ENCODE peak calls at places on chromosomes 12 and 14, in ten cellular contexts. One of them, this sample, is unnamed.

GRCh38 chr14:91453744-91454143 is 36.1 kb upstream of the CCDC88C start:
- DNase-seq in Panc1: no peak
- DNase-seq in RWPE1: no peak
- DNase-seq in kidney epithelial cell: no peak
- DNase-seq in HepG2: no peak
- DNase-seq in right atrium auricular region: no peak
- DNase-seq in progenitor cell of endocrine pancreas: no peak
- DNase-seq in esophagus squamous epithelium: no peak
- DNase-seq in type B pancreatic cell: no peak
- DNase-seq in nephron progenitor cell: no peak
- DNase-seq in this sample: no peak

GRCh38 chr12:63967358-63967757 is 122.9 kb downstream of the SRGAP1 start:
- DNase-seq in Panc1: no peak
- DNase-seq in RWPE1: peak
- DNase-seq in kidney epithelial cell: no peak
- DNase-seq in HepG2: no peak
- DNase-seq in right atrium auricular region: no peak
- DNase-seq in progenitor cell of endocrine pancreas: no peak
- DNase-seq in esophagus squamous epithelium: no peak
- DNase-seq in type B pancreatic cell: no peak
- DNase-seq in nephron progenitor cell: no peak
- DNase-seq in this sample: no peak

GRCh38 chr12:90978117-90978770 is 23.3 kb upstream of the CCER1 start:
- DNase-seq in Panc1: no peak
- DNase-seq in RWPE1: peak
- DNase-seq in kidney epithelial cell: peak
- DNase-seq in HepG2: peak
- DNase-seq in right atrium auricular region: no peak
- DNase-seq in progenitor cell of endocrine pancreas: no peak
- DNase-seq in esophagus squamous epithelium: no peak
- DNase-seq in type B pancreatic cell: no peak
- DNase-seq in nephron progenitor cell: no peak
- DNase-seq in this sample: no peak

GRCh38 chr14:64680013-64680674 is 24.1 kb upstream of the PLEKHG3 start:
- DNase-seq in Panc1: no peak
- DNase-seq in RWPE1: peak
- DNase-seq in kidney epithelial cell: peak
- DNase-seq in HepG2: no peak
- DNase-seq in right atrium auricular region: no peak
- DNase-seq in progenitor cell of endocrine pancreas: no peak
- DNase-seq in esophagus squamous epithelium: no peak
- DNase-seq in type B pancreatic cell: no peak
- DNase-seq in nephron progenitor cell: peak
- DNase-seq in this sample: no peak

GRCh38 chr12:1544991-1545700 is 49.2 kb downstream of the FBXL14 start:
- DNase-seq in Panc1: no peak
- DNase-seq in RWPE1: no peak
- DNase-seq in kidney epithelial cell: no peak
- DNase-seq in HepG2: peak
- DNase-seq in right atrium auricular region: no peak
- DNase-seq in progenitor cell of endocrine pancreas: no peak
- DNase-seq in esophagus squamous epithelium: no peak
- DNase-seq in type B pancreatic cell: no peak
- DNase-seq in nephron progenitor cell: no peak
- DNase-seq in this sample: no peak

GRCh38 chr12:113333877-113334785 is 778 bp downstream of the SLC8B1 start:
- DNase-seq in Panc1: no peak
- DNase-seq in RWPE1: no peak
- DNase-seq in kidney epithelial cell: no peak
- DNase-seq in HepG2: no peak
- DNase-seq in right atrium auricular region: no peak
- DNase-seq in progenitor cell of endocrine pancreas: no peak
- DNase-seq in esophagus squamous epithelium: no peak
- DNase-seq in type B pancreatic cell: no peak
- DNase-seq in nephron progenitor cell: no peak
- DNase-seq in this sample: no peak

GRCh38 chr12:47975036-47975620 is 11.7 kb downstream of the TMEM106C start:
- DNase-seq in Panc1: no peak
- DNase-seq in RWPE1: no peak
- DNase-seq in kidney epithelial cell: no peak
- DNase-seq in HepG2: no peak
- DNase-seq in right atrium auricular region: no peak
- DNase-seq in progenitor cell of endocrine pancreas: no peak
- DNase-seq in esophagus squamous epithelium: no peak
- DNase-seq in type B pancreatic cell: no peak
- DNase-seq in nephron progenitor cell: no peak
- DNase-seq in this sample: no peak

GRCh38 chr14:70721542-70721941 is 79.8 kb downstream of the TTC9 start:
- DNase-seq in Panc1: no peak
- DNase-seq in RWPE1: no peak
- DNase-seq in kidney epithelial cell: peak
- DNase-seq in HepG2: peak
- DNase-seq in right atrium auricular region: no peak
- DNase-seq in progenitor cell of endocrine pancreas: no peak
- DNase-seq in esophagus squamous epithelium: no peak
- DNase-seq in type B pancreatic cell: no peak
- DNase-seq in nephron progenitor cell: no peak
- DNase-seq in this sample: no peak

GRCh38 chr14:89255852-89256251 is 161.2 kb downstream of the FOXN3 start:
- DNase-seq in Panc1: no peak
- DNase-seq in RWPE1: no peak
- DNase-seq in kidney epithelial cell: no peak
- DNase-seq in HepG2: no peak
- DNase-seq in right atrium auricular region: no peak
- DNase-seq in progenitor cell of endocrine pancreas: no peak
- DNase-seq in esophagus squamous epithelium: no peak
- DNase-seq in type B pancreatic cell: no peak
- DNase-seq in nephron progenitor cell: no peak
- DNase-seq in this sample: no peak

GRCh38 chr12:119613319-119613936 is 19.9 kb downstream of the TMEM233 start:
- DNase-seq in Panc1: peak
- DNase-seq in RWPE1: no peak
- DNase-seq in kidney epithelial cell: peak
- DNase-seq in HepG2: peak
- DNase-seq in right atrium auricular region: no peak
- DNase-seq in progenitor cell of endocrine pancreas: no peak
- DNase-seq in esophagus squamous epithelium: no peak
- DNase-seq in type B pancreatic cell: no peak
- DNase-seq in nephron progenitor cell: no peak
- DNase-seq in this sample: peak

GRCh38 chr12:52778833-52779232 is 1.7 kb upstream of the KRT76 start:
- DNase-seq in Panc1: no peak
- DNase-seq in RWPE1: no peak
- DNase-seq in kidney epithelial cell: no peak
- DNase-seq in HepG2: no peak
- DNase-seq in right atrium auricular region: no peak
- DNase-seq in progenitor cell of endocrine pancreas: no peak
- DNase-seq in esophagus squamous epithelium: no peak
- DNase-seq in type B pancreatic cell: no peak
- DNase-seq in nephron progenitor cell: no peak
- DNase-seq in this sample: no peak

GRCh38 chr14:100975668-100976067 is 72.1 kb upstream of the RTL1 start:
- DNase-seq in Panc1: no peak
- DNase-seq in RWPE1: peak
- DNase-seq in kidney epithelial cell: no peak
- DNase-seq in HepG2: no peak
- DNase-seq in right atrium auricular region: no peak
- DNase-seq in progenitor cell of endocrine pancreas: no peak
- DNase-seq in esophagus squamous epithelium: no peak
- DNase-seq in type B pancreatic cell: no peak
- DNase-seq in nephron progenitor cell: no peak
- DNase-seq in this sample: no peak

GRCh38 chr12:53984901-53985357 is at the start of gene HOXC10:
- DNase-seq in Panc1: peak
- DNase-seq in RWPE1: peak
- DNase-seq in kidney epithelial cell: peak
- DNase-seq in HepG2: peak
- DNase-seq in right atrium auricular region: peak
- DNase-seq in progenitor cell of endocrine pancreas: peak
- DNase-seq in esophagus squamous epithelium: peak
- DNase-seq in type B pancreatic cell: peak
- DNase-seq in nephron progenitor cell: peak
- DNase-seq in this sample: no peak

GRCh38 chr12:13390381-13390856 is 193.9 kb downstream of the EMP1 start:
- DNase-seq in Panc1: no peak
- DNase-seq in RWPE1: peak
- DNase-seq in kidney epithelial cell: peak
- DNase-seq in HepG2: no peak
- DNase-seq in right atrium auricular region: peak
- DNase-seq in progenitor cell of endocrine pancreas: peak
- DNase-seq in esophagus squamous epithelium: no peak
- DNase-seq in type B pancreatic cell: no peak
- DNase-seq in nephron progenitor cell: no peak
- DNase-seq in this sample: no peak

GRCh38 chr14:37078131-37078530 is 94.3 kb downstream of the SLC25A21 start:
- DNase-seq in Panc1: no peak
- DNase-seq in RWPE1: no peak
- DNase-seq in kidney epithelial cell: no peak
- DNase-seq in HepG2: no peak
- DNase-seq in right atrium auricular region: no peak
- DNase-seq in progenitor cell of endocrine pancreas: no peak
- DNase-seq in esophagus squamous epithelium: no peak
- DNase-seq in type B pancreatic cell: no peak
- DNase-seq in nephron progenitor cell: no peak
- DNase-seq in this sample: no peak

GRCh38 chr14:37081220-37081619 is 91.2 kb downstream of the SLC25A21 start:
- DNase-seq in Panc1: peak
- DNase-seq in RWPE1: peak
- DNase-seq in kidney epithelial cell: peak
- DNase-seq in HepG2: no peak
- DNase-seq in right atrium auricular region: no peak
- DNase-seq in progenitor cell of endocrine pancreas: no peak
- DNase-seq in esophagus squamous epithelium: no peak
- DNase-seq in type B pancreatic cell: no peak
- DNase-seq in nephron progenitor cell: no peak
- DNase-seq in this sample: no peak

GRCh38 chr14:37083599-37083998 is 88.8 kb downstream of the SLC25A21 start:
- DNase-seq in Panc1: no peak
- DNase-seq in RWPE1: no peak
- DNase-seq in kidney epithelial cell: no peak
- DNase-seq in HepG2: no peak
- DNase-seq in right atrium auricular region: no peak
- DNase-seq in progenitor cell of endocrine pancreas: no peak
- DNase-seq in esophagus squamous epithelium: no peak
- DNase-seq in type B pancreatic cell: no peak
- DNase-seq in nephron progenitor cell: no peak
- DNase-seq in this sample: no peak

GRCh38 chr14:37081856-37082255 is 90.5 kb downstream of the SLC25A21 start:
- DNase-seq in Panc1: no peak
- DNase-seq in RWPE1: no peak
- DNase-seq in kidney epithelial cell: no peak
- DNase-seq in HepG2: no peak
- DNase-seq in right atrium auricular region: no peak
- DNase-seq in progenitor cell of endocrine pancreas: no peak
- DNase-seq in esophagus squamous epithelium: no peak
- DNase-seq in type B pancreatic cell: no peak
- DNase-seq in nephron progenitor cell: no peak
- DNase-seq in this sample: no peak

GRCh38 chr14:37082431-37082830 is 90.0 kb downstream of the SLC25A21 start:
- DNase-seq in Panc1: no peak
- DNase-seq in RWPE1: no peak
- DNase-seq in kidney epithelial cell: no peak
- DNase-seq in HepG2: no peak
- DNase-seq in right atrium auricular region: no peak
- DNase-seq in progenitor cell of endocrine pancreas: no peak
- DNase-seq in esophagus squamous epithelium: no peak
- DNase-seq in type B pancreatic cell: no peak
- DNase-seq in nephron progenitor cell: no peak
- DNase-seq in this sample: no peak
- TF ChIP-seq CTCF in Panc1: no peak
- TF ChIP-seq CTCF in RWPE1: no peak
- TF ChIP-seq CTCF in kidney epithelial cell: no peak
- TF ChIP-seq CTCF in HepG2: no peak
- TF ChIP-seq CTCF in right atrium auricular region: no peak
- TF ChIP-seq CTCF in progenitor cell of endocrine pancreas: no peak
- TF ChIP-seq CTCF in esophagus squamous epithelium: no peak
- TF ChIP-seq CTCF in type B pancreatic cell: no peak
- TF ChIP-seq CTCF in nephron progenitor cell: no peak
- TF ChIP-seq CTCF in this sample: no peak

DNA sequence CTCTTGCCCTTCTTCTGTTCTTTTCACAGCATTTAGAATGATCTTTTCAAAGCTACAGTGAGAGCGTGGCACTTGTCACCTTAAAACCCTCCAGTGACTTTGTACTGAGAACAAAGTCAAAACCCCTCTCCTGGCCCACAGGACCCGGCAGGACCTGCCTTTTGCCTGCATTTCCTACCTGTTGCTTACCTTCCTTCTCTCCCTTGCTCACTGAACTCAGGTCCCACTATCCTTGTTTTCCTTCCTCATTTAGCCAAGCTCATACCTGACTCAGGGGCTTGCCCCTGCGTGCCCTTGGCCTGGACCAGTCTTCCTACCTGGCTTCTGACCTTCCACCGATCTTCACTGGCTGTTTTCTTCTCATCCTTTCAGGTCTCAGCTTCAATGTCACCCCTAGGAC is 112.3 kb upstream of the PRMT8 start:
- DNase-seq in Panc1: no peak
- DNase-seq in RWPE1: no peak
- DNase-seq in kidney epithelial cell: no peak
- DNase-seq in HepG2: no peak
- DNase-seq in right atrium auricular region: no peak
- DNase-seq in progenitor cell of endocrine pancreas: no peak
- DNase-seq in esophagus squamous epithelium: no peak
- DNase-seq in type B pancreatic cell: no peak
- DNase-seq in nephron progenitor cell: no peak
- DNase-seq in this sample: no peak
- TF ChIP-seq CTCF in Panc1: no peak
- TF ChIP-seq CTCF in RWPE1: no peak
- TF ChIP-seq CTCF in kidney epithelial cell: no peak
- TF ChIP-seq CTCF in HepG2: no peak
- TF ChIP-seq CTCF in right atrium auricular region: no peak
- TF ChIP-seq CTCF in progenitor cell of endocrine pancreas: no peak
- TF ChIP-seq CTCF in esophagus squamous epithelium: no peak
- TF ChIP-seq CTCF in type B pancreatic cell: no peak
- TF ChIP-seq CTCF in nephron progenitor cell: no peak
- TF ChIP-seq CTCF in this sample: no peak

DNA sequence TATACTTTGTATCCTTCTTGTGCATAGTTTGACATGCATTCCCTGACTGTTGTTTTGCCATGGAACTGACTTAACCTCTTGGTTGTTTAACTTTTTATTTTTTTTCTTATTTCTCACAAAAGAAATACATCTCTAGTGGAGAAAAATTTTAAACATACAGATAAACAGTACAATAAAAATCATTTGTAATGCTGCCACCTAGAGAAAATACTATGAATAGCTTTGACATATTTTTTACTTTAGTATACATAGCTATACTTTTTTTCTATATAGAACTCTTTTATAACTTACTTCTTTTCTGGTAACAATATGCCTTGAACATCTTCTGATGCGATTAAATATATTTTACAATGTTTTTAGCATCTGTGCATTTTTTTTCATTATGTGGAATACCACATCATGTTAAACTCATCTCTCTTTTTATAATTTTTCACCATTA is 184.5 kb downstream of the AKAP6 start:
- DNase-seq in Panc1: no peak
- DNase-seq in RWPE1: no peak
- DNase-seq in kidney epithelial cell: no peak
- DNase-seq in HepG2: no peak
- DNase-seq in right atrium auricular region: no peak
- DNase-seq in progenitor cell of endocrine pancreas: no peak
- DNase-seq in esophagus squamous epithelium: no peak
- DNase-seq in type B pancreatic cell: no peak
- DNase-seq in nephron progenitor cell: no peak
- DNase-seq in this sample: no peak
- TF ChIP-seq CTCF in Panc1: peak
- TF ChIP-seq CTCF in RWPE1: peak
- TF ChIP-seq CTCF in kidney epithelial cell: peak
- TF ChIP-seq CTCF in HepG2: no peak
- TF ChIP-seq CTCF in right atrium auricular region: peak
- TF ChIP-seq CTCF in progenitor cell of endocrine pancreas: peak
- TF ChIP-seq CTCF in esophagus squamous epithelium: peak
- TF ChIP-seq CTCF in type B pancreatic cell: peak
- TF ChIP-seq CTCF in nephron progenitor cell: peak
- TF ChIP-seq CTCF in this sample: peak

GRCh38 chr14:77143071-77143470 is 1.5 kb upstream of the ZDHHC22 start:
- DNase-seq in Panc1: no peak
- DNase-seq in RWPE1: no peak
- DNase-seq in kidney epithelial cell: no peak
- DNase-seq in HepG2: no peak
- DNase-seq in right atrium auricular region: no peak
- DNase-seq in progenitor cell of endocrine pancreas: no peak
- DNase-seq in esophagus squamous epithelium: no peak
- DNase-seq in type B pancreatic cell: no peak
- DNase-seq in nephron progenitor cell: no peak
- DNase-seq in this sample: no peak
- TF ChIP-seq CTCF in Panc1: no peak
- TF ChIP-seq CTCF in RWPE1: no peak
- TF ChIP-seq CTCF in kidney epithelial cell: no peak
- TF ChIP-seq CTCF in HepG2: no peak
- TF ChIP-seq CTCF in right atrium auricular region: no peak
- TF ChIP-seq CTCF in progenitor cell of endocrine pancreas: no peak
- TF ChIP-seq CTCF in esophagus squamous epithelium: no peak
- TF ChIP-seq CTCF in type B pancreatic cell: no peak
- TF ChIP-seq CTCF in nephron progenitor cell: no peak
- TF ChIP-seq CTCF in this sample: no peak

This sample was measured in osteocyte.